ENCODE peak calls at places on chromosomes 11 and 22, in five cellular contexts. One of them, this sample, is unnamed.

GRCh38 chr22:38033522-38034277 is 23.5 kb upstream of the PICK1 start:
- DNase-seq in HL-60: no peak
- DNase-seq in esophagus squamous epithelium: no peak
- DNase-seq in right lobe of liver: no peak
- DNase-seq in endodermal cell: peak; percentile 44
- DNase-seq in this sample: no peak

GRCh38 chr11:88418508-88418907 is 81.0 kb upstream of the CTSC start:
- DNase-seq in HL-60: no peak
- DNase-seq in esophagus squamous epithelium: no peak
- DNase-seq in right lobe of liver: no peak
- DNase-seq in endodermal cell: no peak
- DNase-seq in this sample: no peak

GRCh38 chr22:22111267-22111751 is 128.7 kb upstream of the TOP3B start:
- DNase-seq in HL-60: no peak
- DNase-seq in esophagus squamous epithelium: no peak
- DNase-seq in right lobe of liver: no peak
- DNase-seq in endodermal cell: peak; percentile 51
- DNase-seq in this sample: peak; percentile 76

GRCh38 chr22:40571887-40572286 is 64.6 kb downstream of the MRTFA start:
- DNase-seq in HL-60: no peak
- DNase-seq in esophagus squamous epithelium: no peak
- DNase-seq in right lobe of liver: no peak
- DNase-seq in endodermal cell: no peak
- DNase-seq in this sample: no peak

GRCh38 chr11:119664063-119664572 is 64.9 kb downstream of the NECTIN1 start:
- DNase-seq in HL-60: no peak
- DNase-seq in esophagus squamous epithelium: no peak
- DNase-seq in right lobe of liver: no peak
- DNase-seq in endodermal cell: no peak
- DNase-seq in this sample: no peak

GRCh38 chr11:9601041-9601875 is 27.8 kb downstream of the WEE1 start:
- DNase-seq in HL-60: peak; percentile 94
- DNase-seq in esophagus squamous epithelium: no peak
- DNase-seq in right lobe of liver: peak; percentile 35
- DNase-seq in endodermal cell: peak; percentile 86
- DNase-seq in this sample: no peak

GRCh38 chr11:62909107-62909894 is 11.9 kb downstream of the CHRM1 start:
- DNase-seq in HL-60: no peak
- DNase-seq in esophagus squamous epithelium: no peak
- DNase-seq in right lobe of liver: peak; percentile 68
- DNase-seq in endodermal cell: peak; percentile 98
- DNase-seq in this sample: no peak

GRCh38 chr11:66283461-66284105 is 5.4 kb downstream of the YIF1A start:
- DNase-seq in HL-60: no peak
- DNase-seq in esophagus squamous epithelium: no peak
- DNase-seq in right lobe of liver: peak; percentile 54
- DNase-seq in endodermal cell: no peak
- DNase-seq in this sample: no peak

GRCh38 chr11:17525570-17525969 is 18.6 kb downstream of the USH1C start:
- DNase-seq in HL-60: no peak
- DNase-seq in esophagus squamous epithelium: no peak
- DNase-seq in right lobe of liver: no peak
- DNase-seq in endodermal cell: no peak
- DNase-seq in this sample: no peak

GRCh38 chr11:69375316-69376154 is 81.6 kb downstream of the MYEOV start:
- DNase-seq in HL-60: no peak
- DNase-seq in esophagus squamous epithelium: no peak
- DNase-seq in right lobe of liver: peak; percentile 46
- DNase-seq in endodermal cell: peak; percentile 38
- DNase-seq in this sample: no peak

GRCh38 chr22:27598792-27599191 is 202.8 kb downstream of the MN1 start:
- DNase-seq in HL-60: no peak
- DNase-seq in esophagus squamous epithelium: no peak
- DNase-seq in right lobe of liver: no peak
- DNase-seq in endodermal cell: no peak
- DNase-seq in this sample: no peak

GRCh38 chr11:20031155-20032001 is 128.9 kb downstream of the DBX1 start:
- DNase-seq in HL-60: no peak
- DNase-seq in esophagus squamous epithelium: no peak
- DNase-seq in right lobe of liver: no peak
- DNase-seq in endodermal cell: peak; percentile 86
- DNase-seq in this sample: peak; percentile 100

GRCh38 chr11:107928767-107929507 is 689 bp downstream of the RAB39A start:
- DNase-seq in HL-60: peak; percentile 4
- DNase-seq in esophagus squamous epithelium: no peak
- DNase-seq in right lobe of liver: peak; percentile 55
- DNase-seq in endodermal cell: peak; percentile 71
- DNase-seq in this sample: no peak

GRCh38 chr11:120652705-120653335 is 141.3 kb downstream of the GRIK4 start:
- DNase-seq in HL-60: no peak
- DNase-seq in esophagus squamous epithelium: no peak
- DNase-seq in right lobe of liver: no peak
- DNase-seq in endodermal cell: no peak
- DNase-seq in this sample: no peak

GRCh38 chr11:65288706-65289536 is 25.7 kb upstream of the CDC42EP2 start:
- DNase-seq in HL-60: peak; percentile 37
- DNase-seq in esophagus squamous epithelium: no peak
- DNase-seq in right lobe of liver: no peak
- DNase-seq in endodermal cell: no peak
- DNase-seq in this sample: no peak

GRCh38 chr11:115920087-115920461 is 415.9 kb upstream of the CADM1 start:
- DNase-seq in HL-60: no peak
- DNase-seq in esophagus squamous epithelium: no peak
- DNase-seq in right lobe of liver: no peak
- DNase-seq in endodermal cell: no peak
- DNase-seq in this sample: no peak

GRCh38 chr11:113796663-113797259 is 17.2 kb downstream of the CLDN25 start:
- DNase-seq in HL-60: peak; percentile 20
- DNase-seq in esophagus squamous epithelium: no peak
- DNase-seq in right lobe of liver: no peak
- DNase-seq in endodermal cell: peak; percentile 48
- DNase-seq in this sample: no peak

GRCh38 chr11:76700177-76701100 is 29.9 kb upstream of the LRRC32 start:
- DNase-seq in HL-60: no peak
- DNase-seq in esophagus squamous epithelium: no peak
- DNase-seq in right lobe of liver: no peak
- DNase-seq in endodermal cell: no peak
- DNase-seq in this sample: no peak

GRCh38 chr11:126146454-126147192 is 64.8 kb downstream of the RPUSD4 start:
- DNase-seq in HL-60: no peak
- DNase-seq in esophagus squamous epithelium: no peak
- DNase-seq in right lobe of liver: no peak
- DNase-seq in endodermal cell: peak; percentile 85
- DNase-seq in this sample: no peak

GRCh38 chr11:14141676-14142075 is 179.2 kb downstream of the SPON1 start:
- DNase-seq in HL-60: no peak
- DNase-seq in esophagus squamous epithelium: no peak
- DNase-seq in right lobe of liver: no peak
- DNase-seq in endodermal cell: no peak
- DNase-seq in this sample: no peak

GRCh38 chr11:14855890-14856289 is 36.1 kb downstream of the CYP2R1 start:
- DNase-seq in HL-60: no peak
- DNase-seq in esophagus squamous epithelium: no peak
- DNase-seq in right lobe of liver: no peak
- DNase-seq in endodermal cell: peak; percentile 42
- DNase-seq in this sample: no peak

GRCh38 chr22:48237466-48237865 is 1475.0 kb downstream of the TBC1D22A start:
- DNase-seq in HL-60: no peak
- DNase-seq in esophagus squamous epithelium: no peak
- DNase-seq in right lobe of liver: no peak
- DNase-seq in endodermal cell: no peak
- DNase-seq in this sample: no peak

GRCh38 chr11:117076941-117077659 is 21.1 kb downstream of the SIK3 start:
- DNase-seq in HL-60: no peak
- DNase-seq in esophagus squamous epithelium: no peak
- DNase-seq in right lobe of liver: no peak
- DNase-seq in endodermal cell: no peak
- DNase-seq in this sample: no peak

GRCh38 chr22:23384899-23385298 is 195.2 kb downstream of the IGLL1 start:
- DNase-seq in HL-60: no peak
- DNase-seq in esophagus squamous epithelium: no peak
- DNase-seq in right lobe of liver: no peak
- DNase-seq in endodermal cell: no peak
- DNase-seq in this sample: no peak

GRCh38 chr11:92461478-92461877 is 236.9 kb downstream of the FAT3 start:
- DNase-seq in HL-60: no peak
- DNase-seq in esophagus squamous epithelium: no peak
- DNase-seq in right lobe of liver: no peak
- DNase-seq in endodermal cell: no peak
- DNase-seq in this sample: no peak

GRCh38 chr11:70844387-70844786 is 408.0 kb downstream of the SHANK2 start:
- DNase-seq in HL-60: no peak
- DNase-seq in esophagus squamous epithelium: no peak
- DNase-seq in right lobe of liver: no peak
- DNase-seq in endodermal cell: no peak
- DNase-seq in this sample: no peak

GRCh38 chr11:113529606-113530005 is 54.4 kb upstream of the DRD2 start:
- DNase-seq in HL-60: no peak
- DNase-seq in esophagus squamous epithelium: no peak
- DNase-seq in right lobe of liver: no peak
- DNase-seq in endodermal cell: peak; percentile 44
- DNase-seq in this sample: no peak

GRCh38 chr11:114883472-114883871 is 205.1 kb downstream of the NXPE2 start:
- DNase-seq in HL-60: no peak
- DNase-seq in esophagus squamous epithelium: no peak
- DNase-seq in right lobe of liver: no peak
- DNase-seq in endodermal cell: no peak
- DNase-seq in this sample: no peak

GRCh38 chr11:15212876-15213275 is 98.2 kb downstream of the INSC start:
- DNase-seq in HL-60: peak; percentile 44
- DNase-seq in esophagus squamous epithelium: no peak
- DNase-seq in right lobe of liver: no peak
- DNase-seq in endodermal cell: no peak
- DNase-seq in this sample: no peak

GRCh38 chr11:3380706-3381570 is 2.0 kb upstream of the ZNF195 start:
- DNase-seq in HL-60: no peak
- DNase-seq in esophagus squamous epithelium: no peak
- DNase-seq in right lobe of liver: no peak
- DNase-seq in endodermal cell: peak; percentile 76
- DNase-seq in this sample: no peak
- H3K4me3 ChIP-seq in HL-60: no peak overlapping the region
- H3K4me3 ChIP-seq in esophagus squamous epithelium: peak overlapping the region; percentile 43
- H3K4me3 ChIP-seq in right lobe of liver: no peak overlapping the region
- H3K4me3 ChIP-seq in endodermal cell: peak overlapping the region; percentile 78
- H3K4me3 ChIP-seq in this sample: no peak overlapping the region

DNA sequence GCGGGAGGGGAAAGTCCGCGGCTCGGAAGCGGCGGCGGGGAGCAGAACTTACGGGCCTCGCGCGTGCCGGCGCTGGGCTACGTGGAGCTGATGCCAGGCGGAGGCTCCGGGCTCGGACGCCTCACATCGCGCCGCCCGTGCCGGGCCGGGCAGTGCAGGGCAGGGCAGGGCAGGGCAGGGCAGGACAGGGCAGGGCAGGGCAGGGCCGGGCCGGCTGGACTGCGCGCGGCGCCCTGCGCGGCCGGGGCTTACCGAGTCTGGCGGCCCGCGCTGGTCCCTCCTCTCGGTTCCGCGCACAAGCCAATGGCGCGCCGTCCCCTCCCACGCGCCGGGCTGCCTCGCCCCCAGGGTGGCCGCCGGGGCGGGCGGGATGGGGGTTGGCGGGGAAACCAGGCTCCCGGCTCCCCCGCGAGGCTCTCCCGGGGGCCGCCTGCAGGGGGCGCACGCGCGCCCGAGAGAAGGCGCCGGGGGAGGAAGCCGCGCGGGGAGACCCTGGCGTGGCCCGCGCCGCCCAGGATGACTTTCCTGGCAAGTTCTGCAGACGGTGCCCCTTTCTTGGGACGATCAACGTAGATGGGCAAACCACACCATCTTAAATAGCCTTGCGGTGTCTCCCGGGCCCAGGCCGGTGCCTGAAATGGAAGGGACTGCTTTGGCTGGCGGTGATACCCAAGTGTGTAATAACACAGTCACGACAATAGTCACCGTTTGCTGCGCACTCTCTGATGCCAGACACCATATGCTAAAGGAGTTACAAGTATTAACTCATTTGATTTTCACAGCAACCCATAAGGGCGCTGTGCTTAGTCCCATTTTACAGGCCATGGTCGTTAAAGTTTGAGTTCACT is at the start of gene TP53I11:
- DNase-seq in HL-60: peak; percentile 28
- DNase-seq in esophagus squamous epithelium: no peak
- DNase-seq in right lobe of liver: peak; percentile 79
- DNase-seq in endodermal cell: peak; percentile 88
- DNase-seq in this sample: no peak
- TF ChIP-seq CTCF in HL-60: peak; percentile 31
- TF ChIP-seq CTCF in esophagus squamous epithelium: peak; percentile 45
- TF ChIP-seq CTCF in right lobe of liver: peak; percentile 50
- TF ChIP-seq CTCF in endodermal cell: peak; percentile 99
- TF ChIP-seq CTCF in this sample: peak; percentile 49

GRCh38 chr22:46077669-46078099 is 72.6 kb upstream of the PPARA start:
- DNase-seq in HL-60: no peak
- DNase-seq in esophagus squamous epithelium: no peak
- DNase-seq in right lobe of liver: no peak
- DNase-seq in endodermal cell: no peak
- DNase-seq in this sample: no peak
- H3K4me3 ChIP-seq in HL-60: no peak overlapping the region
- H3K4me3 ChIP-seq in esophagus squamous epithelium: peak overlapping the region; percentile 96
- H3K4me3 ChIP-seq in right lobe of liver: no peak overlapping the region
- H3K4me3 ChIP-seq in endodermal cell: no peak overlapping the region
- H3K4me3 ChIP-seq in this sample: peak overlapping the region; percentile 65

DNA sequence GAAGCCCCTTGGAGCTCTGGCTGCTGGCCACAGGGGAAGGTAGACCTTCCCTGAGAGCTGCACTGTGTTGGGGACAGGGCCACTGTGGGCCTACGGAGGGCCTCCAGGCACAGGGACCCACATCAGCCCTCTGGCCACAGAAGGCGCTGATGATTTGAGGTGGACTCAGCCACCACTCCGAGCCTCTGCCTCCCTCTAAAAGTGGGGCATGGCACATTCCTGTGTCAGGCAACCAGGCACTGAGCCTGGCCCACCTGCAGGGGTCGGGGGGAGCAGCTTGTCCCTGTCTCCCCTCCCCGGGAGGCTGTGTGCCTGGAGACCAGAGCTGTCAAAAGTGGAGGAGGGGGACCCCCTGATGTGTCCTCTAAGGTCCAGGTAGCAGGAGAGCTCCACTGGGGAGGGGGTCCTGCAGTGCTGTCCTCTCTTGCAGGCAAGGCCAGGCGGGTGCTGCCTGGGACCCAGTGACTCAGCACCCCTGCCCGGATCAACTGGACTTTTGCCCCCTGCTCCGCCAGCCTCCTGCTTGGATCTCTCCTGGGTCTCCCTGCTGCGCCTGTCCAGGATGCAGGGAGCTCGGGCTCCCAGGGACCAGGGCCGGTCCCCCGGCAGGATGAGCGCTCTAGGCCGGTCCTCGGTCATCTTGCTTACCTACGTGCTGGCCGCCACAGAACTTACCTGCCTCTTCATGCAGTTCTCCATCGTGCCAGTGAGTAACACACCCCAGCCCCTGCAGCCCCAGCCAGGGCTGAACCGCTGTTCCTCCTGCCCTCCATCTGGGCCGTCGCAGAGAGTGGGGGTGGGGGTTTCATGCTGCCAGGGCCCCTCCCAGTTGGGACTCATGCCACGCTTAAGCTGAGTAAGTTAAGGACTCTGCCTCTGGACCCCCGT is 17.5 kb upstream of the CDKN1C start:
- DNase-seq in HL-60: no peak
- DNase-seq in esophagus squamous epithelium: no peak
- DNase-seq in right lobe of liver: peak; percentile 89
- DNase-seq in endodermal cell: peak; percentile 76
- DNase-seq in this sample: no peak
- TF ChIP-seq CTCF in HL-60: no peak
- TF ChIP-seq CTCF in esophagus squamous epithelium: no peak
- TF ChIP-seq CTCF in right lobe of liver: no peak
- TF ChIP-seq CTCF in endodermal cell: peak; percentile 24
- TF ChIP-seq CTCF in this sample: no peak

This sample was measured in epithelial cell of proximal tubule.